ENCODE peak calls at places on chromosomes 13 and 19, in four cellular contexts. One of them, this sample, is unnamed.

GRCh38 chr13:109874921-109875454 is 88.6 kb upstream of the IRS2 start:
- DNase-seq in hepatocyte: peak; percentile 30
- DNase-seq in H9: no peak
- DNase-seq in transverse colon: no peak
- DNase-seq in this sample: no peak

GRCh38 chr13:108193806-108194205 is 21.5 kb downstream of the LIG4 start:
- DNase-seq in H9: no peak
- DNase-seq in hepatocyte: no peak
- DNase-seq in transverse colon: no peak
- DNase-seq in this sample: no peak

GRCh38 chr19:42122691-42123607 is 9.3 kb downstream of the POU2F2 start:
- DNase-seq in hepatocyte: no peak
- DNase-seq in H9: no peak
- DNase-seq in transverse colon: no peak
- DNase-seq in this sample: no peak

GRCh38 chr19:47778089-47778953 is at the start of gene SELENOW:
- DNase-seq in hepatocyte: peak; percentile 85
- DNase-seq in H9: peak; percentile 86
- DNase-seq in transverse colon: peak; percentile 88
- DNase-seq in this sample: peak; percentile 60

GRCh38 chr13:105925496-105925895 is 610.0 kb downstream of the EFNB2 start:
- DNase-seq in H9: no peak
- DNase-seq in transverse colon: no peak
- DNase-seq in hepatocyte: peak; percentile 11
- DNase-seq in this sample: no peak

GRCh38 chr13:111637365-111637764 is 316.9 kb downstream of the TEX29 start:
- DNase-seq in H9: no peak
- DNase-seq in hepatocyte: no peak
- DNase-seq in transverse colon: no peak
- DNase-seq in this sample: no peak

GRCh38 chr19:33040994-33041827 is 23.5 kb downstream of the RHPN2 start:
- DNase-seq in hepatocyte: peak; percentile 93
- DNase-seq in transverse colon: peak; percentile 81
- DNase-seq in H9: no peak
- DNase-seq in this sample: no peak

GRCh38 chr13:24691381-24691780 is 11.2 kb downstream of the ATP12A start:
- DNase-seq in transverse colon: no peak
- DNase-seq in hepatocyte: no peak
- DNase-seq in H9: no peak
- DNase-seq in this sample: no peak

GRCh38 chr19:17893766-17894165 is 22.0 kb downstream of the SLC5A5 start:
- DNase-seq in hepatocyte: no peak
- DNase-seq in transverse colon: no peak
- DNase-seq in H9: no peak
- DNase-seq in this sample: no peak

GRCh38 chr13:33628662-33629061 is 189.3 kb upstream of the RFC3 start:
- DNase-seq in H9: no peak
- DNase-seq in transverse colon: no peak
- DNase-seq in hepatocyte: no peak
- DNase-seq in this sample: no peak

GRCh38 chr13:59494560-59494970 is 669.2 kb downstream of the DIAPH3 start:
- DNase-seq in transverse colon: no peak
- DNase-seq in hepatocyte: no peak
- DNase-seq in H9: no peak
- DNase-seq in this sample: no peak

DNA sequence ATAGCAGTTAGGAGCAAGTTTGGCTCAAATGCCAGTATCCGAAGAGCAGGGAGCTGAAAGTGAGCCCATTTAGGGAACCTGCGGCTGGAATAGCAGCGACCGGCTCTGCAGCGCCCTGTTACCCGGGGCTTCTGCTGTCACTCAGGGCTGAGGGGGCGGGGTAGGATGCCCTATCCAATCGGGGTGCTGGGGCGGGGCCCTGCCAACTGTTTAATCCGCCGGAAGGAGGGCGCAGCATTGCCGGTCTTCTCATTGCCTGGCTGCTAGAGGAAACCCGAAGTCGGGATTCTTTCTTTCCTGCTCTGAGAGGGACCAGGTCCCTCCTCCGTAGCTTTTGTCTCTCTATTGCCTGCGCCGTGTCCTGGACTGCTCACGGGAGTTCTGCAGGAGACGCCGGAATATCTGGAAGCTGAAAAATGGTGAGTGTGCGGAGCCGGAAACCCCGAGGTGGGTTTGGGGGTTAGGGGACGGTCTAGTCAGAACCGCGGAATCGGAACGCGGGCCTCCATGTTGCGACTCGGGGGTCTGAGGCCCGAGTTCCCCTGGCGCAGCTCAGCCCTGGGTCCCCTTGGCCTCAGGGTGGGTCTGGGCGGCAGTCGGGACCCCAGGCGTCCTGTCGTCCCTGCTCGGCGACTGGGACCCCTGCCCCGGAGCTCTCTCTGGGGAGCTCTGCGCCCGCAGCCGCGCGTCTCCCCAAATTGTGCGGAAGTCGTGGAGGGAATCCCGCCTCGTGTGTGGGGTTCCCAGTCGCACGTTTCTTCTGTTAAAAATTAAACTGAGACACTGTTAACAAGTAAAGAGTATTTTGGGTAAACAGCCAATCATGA is 22.8 kb downstream of the ZNF763 start:
- DNase-seq in transverse colon: peak; percentile 97
- DNase-seq in H9: peak; percentile 96
- DNase-seq in hepatocyte: peak; percentile 98
- DNase-seq in this sample: peak; percentile 98
- TF ChIP-seq CTCF in transverse colon: no peak
- TF ChIP-seq CTCF in H9: no peak
- TF ChIP-seq CTCF in hepatocyte: no peak
- TF ChIP-seq CTCF in this sample: no peak

GRCh38 chr13:75691183-75691582 is 55.1 kb downstream of the LMO7 start:
- DNase-seq in H9: no peak
- DNase-seq in transverse colon: no peak
- DNase-seq in hepatocyte: no peak
- DNase-seq in this sample: no peak

GRCh38 chr13:75689686-75690085 is 53.6 kb downstream of the LMO7 start:
- DNase-seq in transverse colon: no peak
- DNase-seq in hepatocyte: no peak
- DNase-seq in H9: no peak
- DNase-seq in this sample: no peak

GRCh38 chr13:75679459-75679858 is 43.3 kb downstream of the LMO7 start:
- DNase-seq in H9: no peak
- DNase-seq in hepatocyte: no peak
- DNase-seq in transverse colon: no peak
- DNase-seq in this sample: no peak

GRCh38 chr13:75687145-75687763 is 51.1 kb downstream of the LMO7 start:
- DNase-seq in transverse colon: no peak
- DNase-seq in hepatocyte: peak; percentile 67
- DNase-seq in H9: no peak
- DNase-seq in this sample: no peak

GRCh38 chr13:75685239-75685697 is 49.1 kb downstream of the LMO7 start:
- DNase-seq in transverse colon: no peak
- DNase-seq in H9: peak; percentile 52
- DNase-seq in hepatocyte: no peak
- DNase-seq in this sample: no peak
- TF ChIP-seq CTCF in transverse colon: no peak
- TF ChIP-seq CTCF in H9: peak; percentile 47
- TF ChIP-seq CTCF in hepatocyte: peak; percentile 19
- TF ChIP-seq CTCF in this sample: no peak

GRCh38 chr13:37375071-37375470 is 223.5 kb downstream of the POSTN start:
- DNase-seq in transverse colon: no peak
- DNase-seq in H9: no peak
- DNase-seq in hepatocyte: no peak
- DNase-seq in this sample: no peak

GRCh38 chr13:37381502-37381901 is 217.1 kb downstream of the POSTN start:
- DNase-seq in hepatocyte: no peak
- DNase-seq in H9: no peak
- DNase-seq in transverse colon: no peak
- DNase-seq in this sample: no peak

DNA sequence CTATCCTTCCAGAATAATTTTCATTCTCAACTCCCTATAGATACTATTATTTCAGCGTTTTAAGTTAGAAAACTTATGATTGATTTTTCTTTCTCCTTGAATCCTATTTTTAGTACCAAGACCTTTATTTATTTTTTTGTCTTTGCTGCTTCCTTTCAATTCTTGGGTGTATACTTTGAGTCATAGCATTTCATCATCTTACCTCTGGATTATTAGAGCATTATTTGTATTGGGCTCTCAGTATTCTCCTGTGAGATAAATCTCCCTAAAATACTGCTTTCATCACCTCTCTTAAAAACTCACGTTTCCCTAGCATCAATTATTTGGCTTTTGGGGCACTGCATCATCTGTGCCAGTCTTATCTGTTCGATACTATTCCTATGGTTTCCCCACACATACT is 222.8 kb downstream of the POSTN start:
- DNase-seq in transverse colon: no peak
- DNase-seq in H9: no peak
- DNase-seq in hepatocyte: no peak
- DNase-seq in this sample: no peak
- TF ChIP-seq CTCF in transverse colon: no peak
- TF ChIP-seq CTCF in H9: no peak
- TF ChIP-seq CTCF in hepatocyte: no peak
- TF ChIP-seq CTCF in this sample: no peak

GRCh38 chr13:41409611-41410010 is 47.7 kb upstream of the RGCC start:
- DNase-seq in hepatocyte: no peak
- DNase-seq in H9: no peak
- DNase-seq in transverse colon: no peak
- DNase-seq in this sample: no peak

GRCh38 chr13:41413907-41414306 is 43.4 kb upstream of the RGCC start:
- DNase-seq in hepatocyte: no peak
- DNase-seq in H9: no peak
- DNase-seq in transverse colon: no peak
- DNase-seq in this sample: no peak

GRCh38 chr13:41408061-41408460 is 49.3 kb upstream of the RGCC start:
- DNase-seq in hepatocyte: no peak
- DNase-seq in H9: no peak
- DNase-seq in transverse colon: no peak
- DNase-seq in this sample: no peak

GRCh38 chr13:41411060-41411459 is 46.3 kb upstream of the RGCC start:
- DNase-seq in H9: no peak
- DNase-seq in hepatocyte: no peak
- DNase-seq in transverse colon: no peak
- DNase-seq in this sample: no peak

DNA sequence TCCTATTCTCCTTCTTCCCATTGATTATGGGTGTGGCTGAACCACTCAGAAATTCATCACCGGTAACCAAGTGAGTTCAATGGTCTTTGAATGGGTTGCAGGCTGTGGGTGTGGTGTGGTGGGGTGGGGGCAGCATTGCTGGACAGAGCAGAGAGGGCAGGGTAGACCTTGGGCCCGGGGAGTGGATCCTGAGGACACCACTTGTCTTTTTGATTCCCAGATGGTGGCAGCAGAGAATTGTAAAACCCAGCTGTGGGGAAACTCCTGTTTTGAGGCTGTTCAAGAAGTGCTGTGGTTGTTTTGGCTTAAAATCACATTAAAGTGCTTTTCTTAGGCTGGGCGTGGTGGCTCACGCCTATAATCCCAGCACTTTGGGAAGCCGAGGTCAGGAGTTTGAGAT is 45.8 kb upstream of the RGCC start:
- DNase-seq in transverse colon: no peak
- DNase-seq in hepatocyte: peak; percentile 55
- DNase-seq in H9: peak; percentile 37
- DNase-seq in this sample: peak; percentile 46
- TF ChIP-seq CTCF in transverse colon: no peak
- TF ChIP-seq CTCF in hepatocyte: peak; percentile 50
- TF ChIP-seq CTCF in H9: peak; percentile 47
- TF ChIP-seq CTCF in this sample: no peak

GRCh38 chr13:92573467-92574057 is 653.0 kb upstream of the GPC6 start:
- DNase-seq in transverse colon: no peak
- DNase-seq in H9: peak; percentile 50
- DNase-seq in hepatocyte: peak; percentile 42
- DNase-seq in this sample: peak; percentile 12
- TF ChIP-seq CTCF in transverse colon: no peak
- TF ChIP-seq CTCF in H9: peak; percentile 76
- TF ChIP-seq CTCF in hepatocyte: peak; percentile 38
- TF ChIP-seq CTCF in this sample: no peak

GRCh38 chr13:49220035-49220855 is at the start of gene MLNR:
- DNase-seq in transverse colon: no peak
- DNase-seq in hepatocyte: peak; percentile 46
- DNase-seq in H9: peak; percentile 76
- DNase-seq in this sample: no peak
- TF ChIP-seq CTCF in transverse colon: no peak
- TF ChIP-seq CTCF in hepatocyte: peak; percentile 18
- TF ChIP-seq CTCF in H9: peak; percentile 54
- TF ChIP-seq CTCF in this sample: no peak

DNA sequence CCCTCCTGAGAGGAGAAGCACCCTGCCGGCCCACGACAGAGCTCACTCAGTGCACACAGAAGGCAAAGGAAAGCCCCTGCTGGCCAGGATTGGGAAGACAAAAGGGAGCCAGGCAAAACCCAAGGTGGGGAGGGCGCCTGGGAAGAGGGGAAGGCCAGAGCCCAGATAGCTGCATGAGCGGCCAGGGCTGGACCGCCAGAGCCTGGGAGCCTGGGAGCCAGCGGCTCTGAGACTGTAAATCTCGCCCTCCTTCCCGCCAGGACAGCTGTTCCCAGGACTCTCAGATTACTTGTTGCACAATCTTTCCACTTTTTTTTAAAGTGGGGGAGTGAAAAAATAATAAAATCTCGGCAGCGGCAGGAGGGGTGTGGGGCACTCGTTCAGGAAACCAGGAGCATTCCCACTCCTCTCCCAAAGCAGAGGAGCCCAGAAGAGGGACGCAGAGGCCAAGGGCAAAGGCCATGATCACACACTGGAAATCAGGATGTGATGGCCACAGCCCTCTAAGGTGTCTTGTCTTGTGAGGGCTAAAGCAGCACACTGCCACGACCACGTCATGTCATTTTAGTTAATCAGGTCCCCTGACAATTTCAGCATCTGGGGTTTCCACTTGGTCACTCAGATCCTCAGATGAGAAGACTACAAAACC is 19.6 kb upstream of the EPHX3 start:
- DNase-seq in transverse colon: peak; percentile 67
- DNase-seq in hepatocyte: peak; percentile 85
- DNase-seq in H9: peak; percentile 84
- DNase-seq in this sample: no peak
- TF ChIP-seq CTCF in transverse colon: peak; percentile 58
- TF ChIP-seq CTCF in hepatocyte: peak; percentile 40
- TF ChIP-seq CTCF in H9: peak; percentile 69
- TF ChIP-seq CTCF in this sample: no peak

GRCh38 chr19:7494416-7495098 is 5.7 kb upstream of the PEX11G start:
- DNase-seq in hepatocyte: no peak
- DNase-seq in H9: no peak
- DNase-seq in transverse colon: no peak
- DNase-seq in this sample: no peak
- TF ChIP-seq CTCF in hepatocyte: no peak
- TF ChIP-seq CTCF in H9: no peak
- TF ChIP-seq CTCF in transverse colon: no peak
- TF ChIP-seq CTCF in this sample: no peak